ENCODE peak calls at places on chromosomes 3 and 15, in ten cellular contexts. S is pancreas; F is hepatocyte; K is upper lobe of right lung; A is heart right ventricle; U is H9; C is BE2C; P is CD4-positive, alpha-beta T cell; X is ovary; J is endodermal cell. H is an unnamed sample.

GRCh38 chr3:61569856-61570255 is 8.5 kb downstream of the PTPRG start:
- DNase-seq in S (no peak), F (no peak), K (no peak), A (no peak), U (no peak), C (no peak), P (no peak), X (no peak), J (no peak), H (no peak)

GRCh38 chr3:189981668-189982067 is 139.0 kb downstream of the P3H2 start:
- DNase-seq in S (no peak), F (no peak), K (no peak), A (peak; percentile 20), U (no peak), C (no peak), P (no peak), X (no peak), J (no peak), H (no peak)

GRCh38 chr15:49881433-49881832 is 237.6 kb downstream of the ATP8B4 start:
- DNase-seq in S (no peak), F (no peak), K (no peak), A (no peak), U (no peak), C (no peak), P (no peak), X (no peak), J (no peak), H (no peak)

GRCh38 chr15:54803139-54803808 is 393.5 kb downstream of the RSL24D1 start:
- DNase-seq in S (no peak), F (no peak), K (no peak), A (no peak), U (no peak), C (no peak), P (no peak), X (no peak), J (no peak), H (no peak)

GRCh38 chr3:30628931-30629590 is 22.7 kb downstream of the TGFBR2 start:
- DNase-seq in S (no peak), F (peak; percentile 18), K (no peak), A (peak; percentile 51), U (no peak), C (no peak), P (no peak), X (no peak), J (no peak), H (no peak)

GRCh38 chr3:59189561-59190338 is 139.9 kb upstream of the CFAP20DC start:
- DNase-seq in S (no peak), F (peak; percentile 13), K (no peak), A (no peak), U (no peak), C (peak; percentile 3), P (no peak), X (no peak), J (peak; percentile 82), H (peak; percentile 82)

GRCh38 chr15:57606048-57606447 is 14.3 kb downstream of the MYZAP start:
- DNase-seq in S (no peak), F (no peak), K (no peak), A (no peak), U (no peak), C (no peak), P (no peak), X (no peak), J (no peak), H (no peak)

GRCh38 chr3:194592798-194593752 is 40.1 kb downstream of the TMEM44 start:
- DNase-seq in S (no peak), F (peak; percentile 67), K (no peak), A (no peak), U (no peak), C (peak; percentile 37), P (no peak), X (no peak), J (no peak), H (no peak)

GRCh38 chr3:51436998-51437639 is 46.0 kb downstream of the RBM15B start:
- DNase-seq in S (no peak), F (no peak), K (no peak), A (no peak), U (no peak), C (no peak), P (no peak), X (no peak), J (no peak), H (no peak)

GRCh38 chr3:126085841-126086240 is 1.9 kb upstream of the SLC41A3 start:
- DNase-seq in S (no peak), F (no peak), K (no peak), A (no peak), U (no peak), C (no peak), P (no peak), X (no peak), J (no peak), H (no peak)

GRCh38 chr3:126083511-126083912 is 412 bp downstream of the SLC41A3 start:
- DNase-seq in S (peak; percentile 62), F (peak; percentile 71), K (peak; percentile 76), A (no peak), U (peak; percentile 56), C (peak; percentile 70), P (peak; percentile 33), X (peak; percentile 69), J (peak; percentile 81), H (peak; percentile 63)

GRCh38 chr3:126083913-126084514 is at the start of gene SLC41A3:
- DNase-seq in S (peak; percentile 92), F (peak; percentile 94), K (peak; percentile 97), A (peak; percentile 92), U (peak; percentile 84), C (peak; percentile 92), P (peak; percentile 77), X (peak; percentile 90), J (peak; percentile 95), H (peak; percentile 94)

GRCh38 chr3:126084667-126085180 is 800 bp upstream of the SLC41A3 start:
- DNase-seq in S (no peak), F (no peak), K (no peak), A (no peak), U (no peak), C (no peak), P (no peak), X (no peak), J (no peak), H (no peak)

GRCh38 chr3:126085276-126085675 is 1.4 kb upstream of the SLC41A3 start:
- DNase-seq in S (no peak), F (no peak), K (no peak), A (no peak), U (no peak), C (no peak), P (no peak), X (no peak), J (peak; percentile 15), H (no peak)
- H3K9me3 ChIP-seq in S (no peaks in the 10 kb centered on the region), F (peaks cover 6% of the 10 kb centered on the region), K (no peaks in the 10 kb centered on the region), A (no peaks in the 10 kb centered on the region), U (no peaks in the 10 kb centered on the region), C (peaks cover 2% of the 10 kb centered on the region), P (no peaks in the 10 kb centered on the region), X (no peaks in the 10 kb centered on the region), J (peaks cover 58% of the 10 kb centered on the region), H (peaks cover 4% of the 10 kb centered on the region)

GRCh38 chr15:52759969-52760368 is 30.2 kb downstream of the ONECUT1 start:
- DNase-seq in S (no peak), F (no peak), K (no peak), A (no peak), U (no peak), C (no peak), P (no peak), X (no peak), J (peak; percentile 38), H (no peak)

GRCh38 chr15:52760562-52760961 is 29.6 kb downstream of the ONECUT1 start:
- DNase-seq in S (no peak), F (no peak), K (no peak), A (no peak), U (no peak), C (no peak), P (no peak), X (no peak), J (peak; percentile 17), H (no peak)

GRCh38 chr15:52762621-52763020 is 27.5 kb downstream of the ONECUT1 start:
- DNase-seq in S (no peak), F (no peak), K (no peak), A (no peak), U (no peak), C (no peak), P (no peak), X (no peak), J (no peak), H (no peak)

GRCh38 chr15:52764731-52765130 is 25.4 kb downstream of the ONECUT1 start:
- DNase-seq in S (no peak), F (no peak), K (no peak), A (no peak), U (no peak), C (no peak), P (no peak), X (no peak), J (no peak), H (no peak)

DNA sequence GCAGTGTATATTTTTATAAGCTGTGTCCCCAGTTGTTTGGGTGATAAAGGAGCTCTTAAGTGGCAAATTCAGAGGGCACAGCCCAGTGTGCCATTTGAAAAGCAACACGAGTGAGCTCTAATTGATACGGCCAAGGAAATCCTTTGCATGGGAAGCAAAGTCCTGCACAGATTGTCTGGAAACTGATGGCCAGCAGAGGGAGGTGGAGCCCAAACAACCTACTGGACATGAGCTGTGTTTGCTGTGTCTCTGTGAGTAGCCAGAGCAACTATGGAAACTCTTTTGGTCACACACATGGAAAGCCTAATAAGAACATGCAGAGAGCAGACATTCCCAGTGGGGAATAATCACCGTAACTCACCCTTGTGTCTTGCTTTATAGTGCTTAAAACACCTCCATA is 24.4 kb downstream of the ONECUT1 start:
- DNase-seq in S (no peak), F (no peak), K (no peak), A (no peak), U (no peak), C (no peak), P (no peak), X (no peak), J (peak; percentile 61), H (peak; percentile 43)
- TF ChIP-seq CTCF in S (no peak), F (peak; percentile 26), K (no peak), A (no peak), U (peak; percentile 47), C (peak; percentile 27), P (no peak), X (no peak), J (peak; percentile 66), H (peak; percentile 70)

GRCh38 chr15:76267077-76267476 is 44.2 kb downstream of the ETFA start:
- DNase-seq in S (no peak), F (no peak), K (no peak), A (no peak), U (no peak), C (no peak), P (no peak), X (no peak), J (no peak), H (no peak)
- H3K9me3 ChIP-seq in S (no peaks in the 10 kb centered on the region), F (peaks cover 46% of the 10 kb centered on the region), K (peaks cover 21% of the 10 kb centered on the region), A (peaks cover 24% of the 10 kb centered on the region), U (peaks cover 25% of the 10 kb centered on the region), C (no peaks in the 10 kb centered on the region), P (peaks cover 41% of the 10 kb centered on the region), X (no peaks in the 10 kb centered on the region), J (peaks cover 98% of the 10 kb centered on the region), H (peaks cover 23% of the 10 kb centered on the region)

DNA sequence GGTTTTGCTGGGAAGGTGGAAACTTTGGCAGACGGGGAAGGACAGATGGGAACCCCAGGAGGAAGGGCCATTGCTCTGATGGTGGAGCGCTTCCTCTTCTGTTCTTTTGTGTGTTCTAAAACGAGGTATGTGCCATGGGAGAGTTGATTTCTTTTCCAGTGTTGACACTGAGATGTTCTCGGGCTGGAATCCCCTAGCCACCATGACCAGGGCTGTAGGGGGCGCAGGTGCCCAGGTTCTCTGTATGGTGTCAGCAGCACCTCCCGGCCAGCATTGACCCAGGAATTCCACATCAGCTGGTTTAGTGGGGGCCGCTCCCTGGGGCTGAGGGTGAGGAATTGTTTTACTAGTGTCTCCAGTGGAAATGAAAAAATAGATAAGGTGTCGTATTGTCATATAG is 34.3 kb upstream of the ACAD9 start:
- DNase-seq in S (no peak), F (no peak), K (no peak), A (no peak), U (peak; percentile 73), C (peak; percentile 45), P (no peak), X (no peak), J (peak; percentile 86), H (peak; percentile 58)
- TF ChIP-seq CTCF in S (no peak), F (peak; percentile 20), K (no peak), A (no peak), U (peak; percentile 58), C (peak; percentile 49), P (no peak), X (no peak), J (peak; percentile 69), H (peak; percentile 73)

H was measured in WERI-Rb-1.